ENCODE peak calls at places on chromosomes 11 and 22, in nine cellular contexts. R is transverse colon, C is ovary, D is lower leg skin, L is stomach, G is uterus, W is IMR-90, J is H1, B is A549. H is an unnamed sample.

GRCh38 chr22:27667121-27667843 is 134.3 kb downstream of the MN1 start:
- DNase-seq in L (no peak), D (no peak), C (peak; percentile 35), B (no peak), J (no peak), R (no peak), G (no peak), W (no peak), H (no peak)

GRCh38 chr22:45077286-45077685 is 67.5 kb upstream of the PHF21B start:
- DNase-seq in R (no peak), L (no peak), C (no peak), B (no peak), G (no peak), W (no peak), J (no peak), D (no peak), H (no peak)

GRCh38 chr11:67118059-67118766 is 850 bp upstream of the KDM2A start:
- DNase-seq in B (peak; percentile 38), G (peak; percentile 51), L (peak; percentile 48), W (no peak), J (peak; percentile 84), R (peak; percentile 50), D (peak; percentile 34), C (peak; percentile 52), H (peak; percentile 19)

GRCh38 chr11:36702330-36703054 is 104.5 kb upstream of the RAG2 start:
- DNase-seq in C (peak; percentile 16), G (no peak), J (no peak), W (peak; percentile 69), L (no peak), R (no peak), B (peak; percentile 73), D (no peak), H (peak; percentile 35)

GRCh38 chr11:131914299-131914902 is 544.0 kb downstream of the NTM start:
- DNase-seq in J (no peak), G (no peak), D (no peak), R (no peak), C (no peak), W (peak; percentile 44), B (no peak), L (no peak), H (no peak)

GRCh38 chr22:17633998-17634323 is 4.6 kb upstream of the BCL2L13 start:
- DNase-seq in D (no peak), R (no peak), J (no peak), G (no peak), B (no peak), C (no peak), W (no peak), L (no peak), H (no peak)

GRCh38 chr22:39932166-39932565 is 28.0 kb upstream of the TMA7B start:
- DNase-seq in B (no peak), L (no peak), R (no peak), J (no peak), D (no peak), W (no peak), G (no peak), C (no peak), H (no peak)

GRCh38 chr22:32469799-32470212 is 4.8 kb upstream of the FBXO7 start:
- DNase-seq in W (peak; percentile 84), G (peak; percentile 38), R (peak; percentile 10), D (peak; percentile 51), J (no peak), L (no peak), B (peak; percentile 20), C (no peak), H (no peak)

GRCh38 chr22:20993304-20994127 is 8.4 kb downstream of the THAP7 start:
- DNase-seq in C (no peak), R (no peak), D (no peak), L (no peak), J (no peak), W (no peak), G (no peak), B (no peak), H (no peak)

GRCh38 chr11:21511835-21512440 is 680.9 kb upstream of the ANO5 start:
- DNase-seq in W (no peak), J (peak; percentile 90), L (peak; percentile 68), B (peak; percentile 21), R (peak; percentile 28), D (peak; percentile 46), C (peak; percentile 14), G (no peak), H (peak; percentile 31)

GRCh38 chr11:102760355-102761035 is 19.9 kb downstream of the MMP10 start:
- DNase-seq in B (peak; percentile 18), J (no peak), W (peak; percentile 98), L (no peak), R (no peak), D (no peak), C (no peak), G (no peak), H (no peak)

GRCh38 chr11:66787934-66788758 is 55.1 kb upstream of the RCE1 start:
- DNase-seq in G (no peak), L (no peak), W (peak; percentile 13), B (no peak), C (no peak), R (no peak), D (no peak), J (no peak), H (no peak)

GRCh38 chr11:91837649-91838330 is 386.8 kb upstream of the FAT3 start:
- DNase-seq in W (no peak), B (no peak), D (no peak), J (no peak), R (no peak), G (no peak), C (no peak), L (no peak), H (no peak)

GRCh38 chr11:70544774-70545625 is 146.7 kb downstream of the CTTN start:
- DNase-seq in C (no peak), R (no peak), J (no peak), W (peak; percentile 23), G (no peak), B (no peak), L (no peak), D (no peak), H (no peak)

GRCh38 chr11:107928767-107929507 is 689 bp downstream of the RAB39A start:
- DNase-seq in D (peak; percentile 19), B (no peak), J (peak; percentile 67), G (no peak), L (no peak), C (no peak), R (peak; percentile 10), W (no peak), H (no peak)

GRCh38 chr22:35622132-35622913 is 5.2 kb upstream of the MB start:
- DNase-seq in J (peak; percentile 56), G (peak; percentile 36), W (no peak), R (peak; percentile 83), C (no peak), B (no peak), L (peak; percentile 46), D (peak; percentile 44), H (peak; percentile 88)

GRCh38 chr11:17853280-17853679 is 118.7 kb downstream of the KCNC1 start:
- DNase-seq in G (no peak), W (no peak), R (no peak), L (no peak), J (no peak), C (no peak), D (no peak), B (no peak), H (no peak)

GRCh38 chr11:34148504-34149165 is 43.2 kb downstream of the NAT10 start:
- DNase-seq in G (no peak), C (no peak), W (no peak), R (no peak), J (no peak), B (no peak), D (no peak), L (no peak), H (no peak)

DNA sequence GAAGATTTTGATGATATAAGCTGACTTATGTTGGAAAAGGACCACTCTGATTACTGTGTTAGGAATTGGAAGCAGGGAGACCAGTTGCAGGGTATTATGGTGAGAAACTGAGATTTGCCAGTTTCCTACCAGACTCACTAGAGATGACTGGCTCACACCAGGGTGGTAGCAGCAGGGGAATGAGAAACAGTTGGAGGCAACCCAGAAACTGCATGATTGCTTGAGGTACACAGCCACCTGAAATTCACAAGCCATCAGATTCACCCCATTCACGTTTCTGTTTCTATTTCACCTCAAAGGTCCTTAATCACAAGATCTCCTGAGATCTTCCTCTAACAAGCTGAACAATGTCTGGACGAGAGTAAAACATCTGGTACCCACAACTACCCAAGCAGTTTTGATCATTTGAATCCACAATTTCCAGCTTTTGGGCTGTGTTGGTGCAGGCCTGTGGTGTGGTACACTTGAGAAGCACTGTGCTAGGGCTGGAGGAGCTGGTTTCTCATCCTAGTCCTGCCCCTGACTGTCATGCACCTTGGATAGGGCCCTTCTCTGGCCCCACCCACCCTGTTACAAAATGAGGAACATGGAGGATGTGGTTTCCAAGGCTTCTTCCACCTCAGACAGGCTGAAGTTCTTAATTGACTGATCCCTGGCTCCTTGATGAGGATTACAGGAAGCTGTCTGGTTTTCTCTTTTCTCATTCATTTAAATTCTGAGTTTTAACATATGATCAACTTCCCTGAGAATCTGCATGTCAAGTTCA is 233.4 kb downstream of the INSC start:
- DNase-seq in R (no peak), W (no peak), L (no peak), G (no peak), D (no peak), J (no peak), C (no peak), B (no peak), H (no peak)
- TF ChIP-seq POLR2A in R (no peak), W (no peak), L (no peak), G (no peak), D (no peak), J (no peak), C (no peak), B (no peak), H (no peak)

GRCh38 chr11:61429346-61429690 is 457 bp downstream of the CPSF7 start:
- DNase-seq in L (peak; percentile 48), G (peak; percentile 31), B (peak; percentile 58), D (peak; percentile 28), W (peak; percentile 44), C (peak; percentile 49), R (peak; percentile 63), J (peak; percentile 86), H (no peak)
- TF ChIP-seq POLR2A in L (no peak), G (no peak), B (peak; percentile 20), D (no peak), W (no peak), C (no peak), R (no peak), J (peak; percentile 76), H (no peak)

DNA sequence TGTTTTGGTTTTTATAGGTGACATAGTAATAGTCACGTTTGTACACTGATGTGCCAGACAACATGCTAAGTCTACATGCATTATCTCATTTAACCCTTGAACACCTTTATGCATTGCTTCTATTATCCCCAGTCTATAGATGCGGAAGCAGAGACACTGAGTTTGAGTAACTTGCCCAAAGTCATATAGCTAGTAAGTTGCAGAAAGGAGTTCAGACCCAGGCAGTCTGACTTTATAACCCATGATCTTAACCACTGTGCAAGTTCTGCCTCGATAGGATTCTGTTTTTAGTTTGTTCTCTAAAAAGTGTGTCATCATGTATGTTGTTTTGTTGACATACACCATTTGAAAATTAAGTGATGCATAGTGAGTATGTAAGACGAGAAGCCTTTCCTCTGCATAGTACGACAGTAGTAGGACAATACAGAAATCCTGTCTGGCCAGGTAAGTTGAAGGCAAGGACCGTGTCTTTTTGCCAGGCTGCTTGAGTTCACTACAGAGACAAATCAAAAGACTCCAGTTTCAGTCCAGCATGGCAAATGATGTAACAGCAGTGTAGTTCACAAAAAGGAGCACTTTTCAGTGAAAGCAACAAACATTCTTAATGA is 3.3 kb downstream of the ZC3H12C start:
- DNase-seq in R (no peak), D (no peak), L (no peak), B (no peak), W (no peak), J (no peak), C (no peak), G (no peak), H (no peak)
- TF ChIP-seq POLR2A in R (no peak), D (no peak), L (no peak), B (no peak), W (no peak), J (no peak), C (no peak), G (no peak), H (no peak)

GRCh38 chr22:43923631-43924548 is at the start of gene PNPLA3:
- DNase-seq in C (peak; percentile 92), G (peak; percentile 86), J (peak; percentile 98), W (peak; percentile 81), B (peak; percentile 79), R (peak; percentile 87), L (peak; percentile 90), D (peak; percentile 83), H (peak; percentile 92)
- TF ChIP-seq POLR2A in C (no peak), G (peak; percentile 36), J (peak; percentile 83), W (peak; percentile 66), B (peak; percentile 40), R (peak; percentile 12), L (no peak), D (no peak), H (peak; percentile 68)

H was measured in prostate gland.